ENCODE peak calls at places on chromosomes 6 and 20, in ten cellular contexts. H is stomach, V is lower lobe of right lung, A is fibroblast of lung, J is right lobe of liver, Y is thoracic aorta, D is breast epithelium, T is heart left ventricle, E is A549, G is endodermal cell. P is an unnamed sample.

GRCh38 chr6:167676000-167676665 is 150.6 kb upstream of the AFDN start:
- DNase-seq in T (peak; percentile 65), A (no peak), V (no peak), J (peak; percentile 94), H (peak; percentile 72), D (no peak), E (peak; percentile 42), Y (no peak), G (no peak), P (peak; percentile 63)

GRCh38 chr6:33431880-33432541 is 12.1 kb downstream of the SYNGAP1 start:
- DNase-seq in J (no peak), D (no peak), G (peak; percentile 67), V (peak; percentile 39), Y (no peak), H (no peak), A (no peak), E (no peak), T (no peak), P (no peak)

GRCh38 chr20:56515657-56516381 is 8.7 kb upstream of the FAM209A start:
- DNase-seq in J (no peak), T (no peak), G (no peak), D (no peak), V (no peak), Y (no peak), E (no peak), H (no peak), A (no peak), P (no peak)

GRCh38 chr20:21556398-21556797 is 42.5 kb upstream of the NKX2-2 start:
- DNase-seq in Y (no peak), V (no peak), G (no peak), A (no peak), E (no peak), J (no peak), T (no peak), D (no peak), H (no peak), P (no peak)

GRCh38 chr6:69026243-69026642 is 391.2 kb downstream of the ADGRB3 start:
- DNase-seq in T (no peak), G (no peak), V (no peak), J (no peak), H (no peak), E (no peak), A (peak; percentile 85), D (no peak), Y (no peak), P (no peak)

GRCh38 chr20:15240801-15241200 is 903.4 kb upstream of the FLRT3 start:
- DNase-seq in E (no peak), V (no peak), J (no peak), H (no peak), A (peak; percentile 40), G (no peak), Y (no peak), T (no peak), D (no peak), P (no peak)

GRCh38 chr20:4117867-4118266 is 102.5 kb upstream of the RNF24 start:
- DNase-seq in A (no peak), Y (no peak), J (no peak), G (no peak), D (no peak), E (no peak), V (no peak), T (no peak), H (no peak), P (no peak)

GRCh38 chr6:157335829-157336228 is 12.5 kb upstream of the TMEM242 start:
- DNase-seq in J (no peak), H (no peak), A (no peak), E (peak; percentile 23), V (no peak), T (no peak), D (no peak), Y (no peak), G (no peak), P (no peak)

GRCh38 chr6:622462-622861 is 34.4 kb downstream of the HUS1B start:
- DNase-seq in D (no peak), A (no peak), T (no peak), Y (no peak), H (no peak), G (no peak), J (no peak), E (no peak), V (no peak), P (no peak)

GRCh38 chr6:621916-622315 is 35.0 kb downstream of the HUS1B start:
- DNase-seq in D (no peak), A (no peak), Y (no peak), H (no peak), T (no peak), E (no peak), G (no peak), J (no peak), V (no peak), P (no peak)

GRCh38 chr6:628772-629171 is 28.1 kb downstream of the HUS1B start:
- DNase-seq in E (no peak), A (no peak), H (no peak), V (no peak), J (no peak), D (no peak), T (no peak), Y (no peak), G (no peak), P (no peak)

GRCh38 chr6:626236-626635 is 30.7 kb downstream of the HUS1B start:
- DNase-seq in J (no peak), A (peak; percentile 45), G (no peak), D (no peak), Y (no peak), T (no peak), V (no peak), H (no peak), E (no peak), P (no peak)

GRCh38 chr6:624979-625378 is 31.9 kb downstream of the HUS1B start:
- DNase-seq in G (peak; percentile 58), V (no peak), Y (no peak), T (no peak), E (peak; percentile 18), J (no peak), H (no peak), A (peak; percentile 19), D (no peak), P (no peak)
- TF ChIP-seq CTCF in G (peak; percentile 50), V (peak; percentile 24), Y (no peak), T (peak; percentile 39), E (peak; percentile 8), J (no peak), H (no peak), A (peak; percentile 42), D (no peak), P (no peak)

GRCh38 chr20:19812696-19813095 is 54.6 kb downstream of the RIN2 start:
- DNase-seq in E (no peak), G (no peak), H (no peak), T (no peak), D (no peak), Y (no peak), A (no peak), J (no peak), V (no peak), P (no peak)

GRCh38 chr20:19816386-19816785 is 58.3 kb downstream of the RIN2 start:
- DNase-seq in D (no peak), G (no peak), A (peak; percentile 19), E (no peak), J (no peak), T (no peak), V (no peak), Y (no peak), H (no peak), P (no peak)

GRCh38 chr20:19815553-19815991 is 57.5 kb downstream of the RIN2 start:
- DNase-seq in G (no peak), V (no peak), D (no peak), T (peak; percentile 70), E (peak; percentile 96), Y (peak; percentile 39), J (no peak), A (peak; percentile 99), H (no peak), P (no peak)

GRCh38 chr20:19813839-19814238 is 55.8 kb downstream of the RIN2 start:
- DNase-seq in Y (no peak), D (no peak), H (no peak), T (no peak), A (peak; percentile 40), V (no peak), E (no peak), J (no peak), G (no peak), P (no peak)

DNA sequence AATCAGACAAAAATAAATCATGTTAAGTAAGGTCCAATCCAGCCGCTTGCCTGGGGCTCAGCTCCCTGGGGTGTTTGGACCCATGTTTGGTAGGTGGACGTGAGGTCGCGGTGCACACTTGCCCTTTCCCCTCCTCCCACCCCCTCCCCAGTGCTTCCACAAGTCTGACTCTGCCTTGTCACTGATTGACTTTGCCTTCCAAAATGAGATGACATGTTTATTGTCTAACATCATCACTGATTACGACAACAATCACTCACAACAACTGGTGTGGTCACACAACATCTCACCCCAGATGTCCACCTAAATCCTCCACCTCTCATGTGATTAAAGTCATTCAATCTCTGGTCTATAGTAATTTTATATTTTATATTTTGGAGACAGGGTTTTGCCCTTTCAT is 56.2 kb downstream of the RIN2 start:
- DNase-seq in J (no peak), A (no peak), T (no peak), G (no peak), Y (no peak), E (peak; percentile 26), V (no peak), H (no peak), D (no peak), P (no peak)
- H3K4me1 ChIP-seq in J (no peaks in the 10 kb centered on the region), A (peaks cover 22% of the 10 kb centered on the region), T (peaks cover 27% of the 10 kb centered on the region), G (no peaks in the 10 kb centered on the region), Y (peaks cover 30% of the 10 kb centered on the region), E (peaks cover 40% of the 10 kb centered on the region), V (peaks cover 39% of the 10 kb centered on the region), H (peaks cover 12% of the 10 kb centered on the region), D (no peaks in the 10 kb centered on the region), P (peaks cover 3% of the 10 kb centered on the region)

GRCh38 chr20:46559001-46559400 is 8.5 kb upstream of the OCSTAMP start:
- DNase-seq in J (no peak), T (no peak), A (no peak), V (no peak), D (no peak), Y (no peak), E (no peak), G (no peak), H (no peak), P (no peak)

GRCh38 chr20:46562009-46562372 is 11.5 kb upstream of the OCSTAMP start:
- DNase-seq in E (no peak), J (no peak), G (no peak), D (no peak), A (no peak), Y (no peak), T (no peak), V (no peak), H (no peak), P (no peak)

GRCh38 chr20:46558511-46558959 is 8.1 kb upstream of the OCSTAMP start:
- DNase-seq in E (peak; percentile 73), H (peak; percentile 62), D (no peak), J (no peak), T (peak; percentile 46), G (no peak), V (no peak), Y (no peak), A (peak; percentile 83), P (no peak)

GRCh38 chr20:46557231-46557956 is 6.9 kb upstream of the OCSTAMP start:
- DNase-seq in V (no peak), A (peak; percentile 21), H (no peak), D (no peak), E (no peak), J (no peak), T (no peak), G (no peak), Y (no peak), P (no peak)

DNA sequence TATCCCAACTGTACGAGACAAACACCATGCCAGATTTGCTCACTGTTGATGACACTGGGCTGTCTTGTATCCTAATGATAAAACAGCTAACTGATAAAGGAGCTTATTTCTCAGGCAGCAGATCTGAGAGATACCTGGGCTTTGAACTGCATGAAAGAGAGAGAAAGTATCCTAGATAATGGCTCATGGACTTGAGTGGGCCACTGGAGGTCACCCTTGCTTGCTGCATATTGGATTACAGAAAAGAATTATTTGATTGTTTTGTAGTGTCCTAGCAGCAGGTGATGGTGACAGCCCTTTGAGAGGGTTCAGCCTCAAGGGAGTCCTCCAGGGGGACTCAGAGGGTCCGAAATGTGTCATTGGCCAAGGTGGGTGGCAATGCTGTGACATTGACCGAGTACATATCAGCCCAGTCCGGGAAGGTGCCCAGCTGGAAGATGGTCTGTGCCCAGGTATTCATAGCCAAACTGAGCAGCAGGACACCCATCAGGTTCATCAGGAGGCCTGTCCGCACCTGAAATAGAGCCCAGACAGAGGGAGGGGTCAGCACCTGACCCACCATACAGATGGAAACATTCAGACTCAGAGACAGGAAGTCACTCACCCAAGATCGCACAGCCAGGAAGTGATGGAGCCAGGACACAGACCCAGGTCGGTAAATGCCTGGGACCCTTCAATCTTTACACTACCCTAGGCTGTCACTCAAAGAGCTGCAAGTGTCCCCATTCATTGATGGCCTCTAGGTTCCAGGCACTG is 9.4 kb upstream of the OCSTAMP start:
- DNase-seq in J (no peak), Y (no peak), H (no peak), T (no peak), E (no peak), V (no peak), D (no peak), G (no peak), A (no peak), P (no peak)
- TF ChIP-seq CTCF in J (peak; percentile 25), Y (no peak), H (no peak), T (peak; percentile 24), E (no peak), V (no peak), D (no peak), G (peak; percentile 60), A (no peak), P (no peak)

GRCh38 chr20:47706345-47706744 is 78.9 kb downstream of the SULF2 start:
- DNase-seq in Y (no peak), V (no peak), G (no peak), A (no peak), T (no peak), E (no peak), J (no peak), H (no peak), D (no peak), P (no peak)
- H3K4me1 ChIP-seq in Y (no peaks in the 10 kb centered on the region), V (peaks cover 10% of the 10 kb centered on the region), G (no peaks in the 10 kb centered on the region), A (no peaks in the 10 kb centered on the region), T (peaks cover 12% of the 10 kb centered on the region), E (peaks cover 9% of the 10 kb centered on the region), J (no peaks in the 10 kb centered on the region), H (peaks cover 11% of the 10 kb centered on the region), D (no peaks in the 10 kb centered on the region), P (peaks cover 2% of the 10 kb centered on the region)

P was measured in pancreas.